ENCODE peak calls at places on chromosomes 4 and X, in four cellular contexts. X, O, Z and N are unnamed samples.

GRCh38 chr4:2583092-2583491 is 46.6 kb downstream of the FAM193A start:
- DNase-seq in X (no peak), O (no peak), Z (no peak), N (no peak)

GRCh38 chr4:72553540-72553939 is 15.5 kb downstream of the ADAMTS3 start:
- DNase-seq in X (no peak), O (no peak), Z (no peak), N (peak)

GRCh38 chr4:156672924-156673323 is 298.7 kb downstream of the PDGFC start:
- DNase-seq in X (no peak), O (no peak), Z (no peak), N (no peak)

GRCh38 chrX:2928127-2928582 is 984 bp downstream of the ARSD start:
- DNase-seq in X (peak), O (peak), Z (peak), N (no peak)

GRCh38 chr4:83320548-83320947 is 14.1 kb downstream of the HPSE start:
- DNase-seq in X (peak), O (no peak), Z (no peak), N (no peak)

GRCh38 chr4:37451646-37452045 is 207.1 kb downstream of the NWD2 start:
- DNase-seq in X (no peak), O (no peak), Z (no peak), N (no peak)

GRCh38 chr4:1571165-1571908 is 112.8 kb downstream of the FAM53A start:
- DNase-seq in X (no peak), O (no peak), Z (no peak), N (no peak)

GRCh38 chr4:11675051-11675800 is 246.5 kb upstream of the HS3ST1 start:
- DNase-seq in X (no peak), O (no peak), Z (no peak), N (no peak)

GRCh38 chrX:153644356-153645125 is 2.5 kb upstream of the DUSP9 start:
- DNase-seq in X (no peak), O (no peak), Z (no peak), N (no peak)

GRCh38 chrX:46686003-46686645 is 72.8 kb downstream of the SLC9A7 start:
- DNase-seq in X (peak), O (no peak), Z (no peak), N (peak)

GRCh38 chrX:132908891-132909290 is 49.5 kb downstream of the HS6ST2 start:
- DNase-seq in X (no peak), O (no peak), Z (no peak), N (no peak)

GRCh38 chrX:133661962-133662839 is 246.9 kb upstream of the GPC4 start:
- DNase-seq in X (no peak), O (no peak), Z (no peak), N (no peak)

GRCh38 chrX:104284407-104285000 is 29.8 kb upstream of the ESX1 start:
- DNase-seq in X (no peak), O (no peak), Z (no peak), N (no peak)

GRCh38 chr4:43343298-43343697 is 450.8 kb downstream of the GRXCR1 start:
- DNase-seq in X (no peak), O (no peak), Z (no peak), N (no peak)

GRCh38 chrX:5936438-5936837 is 292.2 kb downstream of the NLGN4X start:
- DNase-seq in X (no peak), O (no peak), Z (no peak), N (no peak)

GRCh38 chrX:145393702-145394235 is 146.5 kb downstream of the SPANXN1 start:
- DNase-seq in X (no peak), O (no peak), Z (no peak), N (no peak)

GRCh38 chrX:31007347-31007746 is 64.5 kb downstream of the FTHL17 start:
- DNase-seq in X (no peak), O (no peak), Z (no peak), N (no peak)

DNA sequence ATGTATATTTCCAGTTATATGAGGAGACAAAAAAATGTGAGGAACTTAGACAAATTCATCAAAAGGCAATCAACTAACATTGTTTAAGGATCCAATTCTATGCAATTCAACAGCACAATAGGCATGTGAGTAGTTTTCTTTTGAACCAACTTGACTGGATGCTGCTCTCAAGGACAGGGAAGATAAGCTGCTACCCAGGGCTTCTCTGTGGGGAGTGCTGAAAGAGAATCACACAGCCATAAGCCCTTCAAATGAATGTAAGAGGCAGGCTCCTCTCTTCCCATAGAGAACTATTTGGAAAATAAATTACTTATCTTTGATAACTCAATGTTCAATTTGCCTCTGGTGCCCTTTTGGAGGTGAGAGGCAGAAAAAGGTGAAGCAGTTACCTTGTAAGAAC is 1413.6 kb downstream of the PCDH7 start:
- DNase-seq in X (no peak), O (no peak), Z (no peak), N (no peak)
- TF ChIP-seq MAFK in X (no peak), O (no peak), Z (no peak), N (no peak)

DNA sequence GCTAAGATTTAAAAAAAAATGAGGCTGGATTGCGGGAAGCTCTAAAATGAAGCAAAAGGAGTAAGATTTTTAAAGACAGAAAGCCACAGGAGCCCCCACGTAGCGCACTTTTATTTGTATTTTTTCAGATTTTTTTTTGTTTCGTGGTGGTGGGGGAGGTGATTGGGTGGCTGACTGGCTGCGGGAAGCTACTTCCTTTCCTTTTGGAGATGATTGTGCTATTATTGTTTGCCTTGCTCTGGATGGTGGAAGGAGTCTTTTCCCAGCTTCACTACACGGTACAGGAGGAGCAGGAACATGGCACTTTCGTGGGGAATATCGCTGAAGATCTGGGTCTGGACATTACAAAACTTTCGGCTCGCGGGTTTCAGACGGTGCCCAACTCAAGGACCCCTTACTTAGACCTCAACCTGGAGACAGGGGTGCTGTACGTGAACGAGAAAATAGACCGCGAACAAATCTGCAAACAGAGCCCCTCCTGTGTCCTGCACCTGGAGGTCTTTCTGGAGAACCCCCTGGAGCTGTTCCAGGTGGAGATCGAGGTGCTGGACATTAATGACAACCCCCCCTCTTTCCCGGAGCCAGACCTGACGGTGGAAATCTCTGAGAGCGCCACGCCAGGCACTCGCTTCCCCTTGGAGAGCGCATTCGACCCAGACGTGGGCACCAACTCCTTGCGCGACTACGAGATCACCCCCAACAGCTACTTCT is 993 bp downstream of the PCDH10 start:
- DNase-seq in X (no peak), O (no peak), Z (no peak), N (no peak)
- TF ChIP-seq MAFK in X (no peak), O (no peak), Z (no peak), N (no peak)

GRCh38 chrX:10620121-10620699 is at the start of gene MID1:
- DNase-seq in X (peak), O (peak), Z (no peak), N (no peak)
- TF ChIP-seq MAFK in X (no peak), O (no peak), Z (no peak), N (no peak)

DNA sequence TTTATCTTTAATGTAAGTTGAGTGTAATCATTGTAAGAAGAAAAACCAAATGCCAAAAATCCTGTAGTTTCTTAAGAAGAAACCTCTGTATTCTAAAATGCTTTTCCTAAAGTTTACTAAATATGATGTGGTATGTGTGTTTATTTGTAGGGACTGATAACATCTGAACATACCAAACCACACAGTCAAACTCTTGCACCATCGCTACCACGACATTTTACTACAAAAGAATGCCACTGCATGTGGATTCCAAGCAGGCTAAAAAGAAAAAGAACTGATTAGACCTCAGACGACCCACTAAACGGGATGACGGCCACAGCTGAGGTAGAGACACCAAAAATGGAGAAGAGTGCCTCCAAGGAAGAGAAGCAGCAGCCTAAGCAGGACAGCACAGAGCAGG is 46.1 kb downstream of the LAS1L start:
- DNase-seq in X (peak), O (no peak), Z (no peak), N (no peak)
- TF ChIP-seq MAFK in X (no peak), O (no peak), Z (no peak), N (no peak)

DNA sequence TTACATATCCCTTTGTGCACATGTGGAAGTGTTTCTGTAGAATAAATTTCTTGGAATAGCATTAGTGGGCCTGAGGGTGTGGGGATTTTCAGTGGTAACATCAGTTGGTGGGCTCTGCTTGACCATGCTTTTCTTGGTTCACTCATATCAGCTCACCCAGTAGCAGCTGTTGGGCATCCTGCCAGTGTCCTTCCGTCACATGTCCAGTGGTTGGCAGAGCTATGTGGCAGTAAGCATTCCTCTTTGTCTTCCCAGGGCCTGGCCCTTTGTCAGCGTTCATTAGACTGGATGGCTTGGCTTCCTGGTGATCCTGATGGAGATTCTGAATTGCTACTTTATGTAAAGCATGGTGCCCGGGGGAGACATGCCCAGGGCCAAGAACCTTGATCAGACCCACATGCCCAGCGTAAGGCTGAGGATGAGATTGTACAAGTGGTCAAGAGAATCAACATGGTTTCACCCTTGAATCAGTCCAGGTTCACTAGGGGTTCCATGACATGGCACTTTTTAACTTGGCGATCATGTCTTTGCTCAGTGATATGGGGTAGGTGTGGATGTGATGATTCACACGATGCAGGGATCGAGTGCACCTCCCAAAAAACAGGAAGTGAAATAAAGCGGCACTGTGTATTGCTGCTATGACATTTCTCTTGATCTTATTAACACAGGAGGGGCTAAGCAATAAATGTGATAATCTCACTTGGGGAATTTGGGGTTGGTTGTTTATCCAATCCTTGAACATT is 72.1 kb upstream of the IGFBP7 start:
- DNase-seq in X (no peak), O (no peak), Z (no peak), N (no peak)
- TF ChIP-seq MAFK in X (no peak), O (peak), Z (no peak), N (peak)

GRCh38 chr4:145041378-145041777 is 56.6 kb downstream of the ANAPC10 start:
- DNase-seq in X (no peak), O (no peak), Z (no peak), N (no peak)
- TF ChIP-seq MAFK in X (no peak), O (no peak), Z (no peak), N (no peak)

DNA sequence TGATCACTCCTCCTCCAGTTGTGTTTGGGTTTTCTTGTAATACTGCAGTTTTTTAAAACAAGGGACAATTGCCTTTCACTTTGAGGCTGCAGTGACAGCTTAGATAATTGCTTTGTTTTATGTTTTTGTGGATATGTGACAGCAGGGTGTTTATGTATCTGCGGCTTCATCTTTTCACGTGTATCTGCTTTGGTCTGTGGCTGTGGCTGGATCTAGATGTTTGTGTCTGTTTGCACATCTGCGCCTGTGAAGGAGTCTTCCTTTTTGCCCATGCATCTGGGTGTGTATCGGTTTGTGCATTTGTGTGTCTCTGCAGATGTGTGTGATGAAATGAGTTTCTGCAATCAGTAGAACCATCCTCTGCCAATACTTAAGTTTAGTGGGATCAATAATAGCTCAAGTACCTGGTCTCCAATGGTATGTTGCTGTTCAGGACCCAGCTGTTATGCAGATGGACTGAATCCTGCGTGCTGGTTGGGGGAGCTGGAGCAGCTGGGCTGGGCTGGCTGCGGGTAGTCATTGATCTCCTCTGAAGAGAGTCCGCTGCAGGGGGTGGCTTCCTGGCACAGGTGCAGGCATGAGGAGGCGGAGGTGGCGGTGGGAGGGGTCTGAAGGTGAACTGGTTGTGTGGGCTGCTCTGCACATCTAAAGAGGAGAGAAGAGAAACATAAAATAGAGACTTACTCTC is 390.3 kb downstream of the SH2D1A start:
- DNase-seq in X (no peak), O (no peak), Z (peak), N (no peak)
- TF ChIP-seq MAFK in X (no peak), O (no peak), Z (no peak), N (no peak)

GRCh38 chr4:187218705-187219245 is 495.1 kb upstream of the FAT1 start:
- DNase-seq in X (peak), O (no peak), Z (no peak), N (no peak)
- TF ChIP-seq MAFK in X (no peak), O (no peak), Z (no peak), N (no peak)

DNA sequence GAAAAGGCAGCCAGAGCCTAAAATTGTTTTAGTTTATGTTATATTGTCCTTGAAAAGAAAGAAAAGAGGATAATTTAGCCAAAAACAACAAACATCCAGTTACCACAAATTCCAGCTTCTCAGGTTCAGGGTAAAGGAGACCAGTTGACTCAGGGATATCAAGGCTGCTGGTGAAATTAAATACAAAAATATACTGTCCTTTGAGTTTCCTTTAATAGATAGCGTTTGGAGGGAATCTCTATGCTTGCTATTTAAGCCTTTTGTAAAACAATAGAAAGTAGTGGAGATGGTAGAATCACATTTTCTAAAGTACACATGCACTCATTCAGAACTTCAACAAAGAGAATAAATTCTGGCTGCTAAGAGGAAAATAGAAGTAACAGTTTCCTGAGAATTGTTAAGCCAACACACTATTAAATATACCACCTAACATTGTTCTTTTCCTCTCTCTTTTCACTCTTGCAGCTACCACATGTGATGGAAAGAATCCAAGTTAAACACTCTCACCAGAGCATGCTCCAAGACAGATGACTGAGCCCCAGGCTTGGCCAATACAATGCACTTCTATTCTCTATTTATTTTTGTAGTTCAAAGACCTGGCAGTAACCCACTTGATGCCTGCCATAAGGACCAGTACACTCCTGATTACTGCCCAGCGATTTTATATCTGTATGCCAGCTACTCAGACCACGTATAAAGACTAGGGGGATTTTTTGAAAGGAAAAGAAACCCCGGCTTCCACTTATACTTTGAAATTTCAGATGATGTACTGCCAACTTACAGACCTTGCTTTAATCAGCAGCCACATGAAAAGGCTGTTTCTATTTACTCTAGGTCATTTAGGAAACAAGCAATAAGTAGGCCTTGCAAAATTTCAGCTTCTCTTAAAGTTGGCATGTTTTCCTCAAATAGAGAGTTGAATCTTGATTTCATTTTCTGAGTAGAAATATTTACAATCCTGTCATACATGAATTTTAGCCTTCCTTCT is 756.9 kb downstream of the FAT4 start:
- DNase-seq in X (peak), O (no peak), Z (no peak), N (no peak)
- TF ChIP-seq MAFK in X (no peak), O (no peak), Z (no peak), N (no peak)